ENCODE peak calls at places on chromosomes 2 and 18, in nine cellular contexts. One of them, this sample, is unnamed.

GRCh38 chr18:79737426-79737825 is 57.8 kb downstream of the CTDP1 start:
- DNase-seq in Karpas-422: no peak
- DNase-seq in A549: no peak
- DNase-seq in PC-3: no peak
- DNase-seq in endothelial cell of umbilical vein: no peak
- DNase-seq in HCT116: no peak
- DNase-seq in GM23338: no peak
- DNase-seq in PC-9: no peak
- DNase-seq in fibroblast of lung: no peak
- DNase-seq in this sample: no peak

GRCh38 chr2:43542285-43542933 is 53.4 kb downstream of the THADA start:
- DNase-seq in Karpas-422: peak
- DNase-seq in A549: peak
- DNase-seq in PC-3: peak
- DNase-seq in endothelial cell of umbilical vein: peak
- DNase-seq in HCT116: peak
- DNase-seq in GM23338: peak
- DNase-seq in PC-9: peak
- DNase-seq in fibroblast of lung: peak
- DNase-seq in this sample: peak

GRCh38 chr2:67522154-67522553 is 125.0 kb downstream of the ETAA1 start:
- DNase-seq in Karpas-422: no peak
- DNase-seq in A549: no peak
- DNase-seq in PC-3: no peak
- DNase-seq in endothelial cell of umbilical vein: no peak
- DNase-seq in HCT116: no peak
- DNase-seq in GM23338: no peak
- DNase-seq in PC-9: no peak
- DNase-seq in fibroblast of lung: no peak
- DNase-seq in this sample: no peak

GRCh38 chr18:79548621-79548985 is 131.0 kb upstream of the CTDP1 start:
- DNase-seq in Karpas-422: no peak
- DNase-seq in A549: no peak
- DNase-seq in PC-3: no peak
- DNase-seq in endothelial cell of umbilical vein: no peak
- DNase-seq in HCT116: no peak
- DNase-seq in GM23338: no peak
- DNase-seq in PC-9: no peak
- DNase-seq in fibroblast of lung: no peak
- DNase-seq in this sample: no peak

GRCh38 chr2:88656690-88657089 is 29.4 kb upstream of the EIF2AK3 start:
- DNase-seq in Karpas-422: no peak
- DNase-seq in A549: no peak
- DNase-seq in PC-3: peak
- DNase-seq in endothelial cell of umbilical vein: no peak
- DNase-seq in HCT116: no peak
- DNase-seq in GM23338: no peak
- DNase-seq in PC-9: no peak
- DNase-seq in fibroblast of lung: peak
- DNase-seq in this sample: peak

GRCh38 chr2:61943251-61943650 is 37.8 kb downstream of the COMMD1 start:
- DNase-seq in Karpas-422: no peak
- DNase-seq in A549: no peak
- DNase-seq in PC-3: peak
- DNase-seq in endothelial cell of umbilical vein: no peak
- DNase-seq in HCT116: peak
- DNase-seq in GM23338: no peak
- DNase-seq in PC-9: no peak
- DNase-seq in fibroblast of lung: no peak
- DNase-seq in this sample: no peak

GRCh38 chr2:230360028-230360427 is 33.0 kb downstream of the SP140L start:
- DNase-seq in Karpas-422: no peak
- DNase-seq in A549: no peak
- DNase-seq in PC-3: peak
- DNase-seq in endothelial cell of umbilical vein: no peak
- DNase-seq in HCT116: no peak
- DNase-seq in GM23338: no peak
- DNase-seq in PC-9: no peak
- DNase-seq in fibroblast of lung: no peak
- DNase-seq in this sample: no peak

GRCh38 chr18:13318644-13319501 is 100.3 kb downstream of the LDLRAD4 start:
- DNase-seq in Karpas-422: no peak
- DNase-seq in A549: no peak
- DNase-seq in PC-3: no peak
- DNase-seq in endothelial cell of umbilical vein: no peak
- DNase-seq in HCT116: no peak
- DNase-seq in GM23338: no peak
- DNase-seq in PC-9: no peak
- DNase-seq in fibroblast of lung: peak
- DNase-seq in this sample: no peak

GRCh38 chr2:181613241-181613640 is 43.7 kb downstream of the CERKL start:
- DNase-seq in Karpas-422: no peak
- DNase-seq in A549: no peak
- DNase-seq in PC-3: peak
- DNase-seq in endothelial cell of umbilical vein: no peak
- DNase-seq in HCT116: no peak
- DNase-seq in GM23338: peak
- DNase-seq in PC-9: no peak
- DNase-seq in fibroblast of lung: no peak
- DNase-seq in this sample: no peak

GRCh38 chr2:72057308-72057707 is 90.4 kb downstream of the CYP26B1 start:
- DNase-seq in Karpas-422: no peak
- DNase-seq in A549: no peak
- DNase-seq in PC-3: no peak
- DNase-seq in endothelial cell of umbilical vein: no peak
- DNase-seq in HCT116: no peak
- DNase-seq in GM23338: no peak
- DNase-seq in PC-9: no peak
- DNase-seq in fibroblast of lung: no peak
- DNase-seq in this sample: no peak

GRCh38 chr2:34545486-34546136 is 946.5 kb upstream of the FAM98A start:
- DNase-seq in Karpas-422: no peak
- DNase-seq in A549: no peak
- DNase-seq in PC-3: no peak
- DNase-seq in endothelial cell of umbilical vein: no peak
- DNase-seq in HCT116: no peak
- DNase-seq in GM23338: no peak
- DNase-seq in PC-9: no peak
- DNase-seq in fibroblast of lung: no peak
- DNase-seq in this sample: no peak

GRCh38 chr2:46568212-46569009 is 89.0 kb downstream of the TMEM247 start:
- DNase-seq in Karpas-422: no peak
- DNase-seq in A549: no peak
- DNase-seq in PC-3: no peak
- DNase-seq in endothelial cell of umbilical vein: no peak
- DNase-seq in HCT116: no peak
- DNase-seq in GM23338: no peak
- DNase-seq in PC-9: no peak
- DNase-seq in fibroblast of lung: no peak
- DNase-seq in this sample: peak

GRCh38 chr2:43400508-43400907 is 174.1 kb upstream of the ZFP36L2 start:
- DNase-seq in Karpas-422: no peak
- DNase-seq in A549: peak
- DNase-seq in PC-3: no peak
- DNase-seq in endothelial cell of umbilical vein: no peak
- DNase-seq in HCT116: no peak
- DNase-seq in GM23338: no peak
- DNase-seq in PC-9: no peak
- DNase-seq in fibroblast of lung: no peak
- DNase-seq in this sample: no peak

GRCh38 chr2:100018794-100019193 is 123.6 kb downstream of the AFF3 start:
- DNase-seq in Karpas-422: no peak
- DNase-seq in A549: no peak
- DNase-seq in PC-3: peak
- DNase-seq in endothelial cell of umbilical vein: no peak
- DNase-seq in HCT116: no peak
- DNase-seq in GM23338: no peak
- DNase-seq in PC-9: no peak
- DNase-seq in fibroblast of lung: peak
- DNase-seq in this sample: peak

GRCh38 chr2:68604077-68604476 is 39.3 kb upstream of the PROKR1 start:
- DNase-seq in Karpas-422: no peak
- DNase-seq in A549: no peak
- DNase-seq in PC-3: no peak
- DNase-seq in endothelial cell of umbilical vein: no peak
- DNase-seq in HCT116: no peak
- DNase-seq in GM23338: no peak
- DNase-seq in PC-9: no peak
- DNase-seq in fibroblast of lung: no peak
- DNase-seq in this sample: no peak

GRCh38 chr2:3652896-3653625 is 4.9 kb upstream of the ALLC start:
- DNase-seq in Karpas-422: no peak
- DNase-seq in A549: no peak
- DNase-seq in PC-3: no peak
- DNase-seq in endothelial cell of umbilical vein: no peak
- DNase-seq in HCT116: no peak
- DNase-seq in GM23338: no peak
- DNase-seq in PC-9: no peak
- DNase-seq in fibroblast of lung: no peak
- DNase-seq in this sample: no peak

GRCh38 chr18:3466051-3466450 is 16.1 kb downstream of the TGIF1 start:
- DNase-seq in Karpas-422: no peak
- DNase-seq in A549: peak
- DNase-seq in PC-3: peak
- DNase-seq in endothelial cell of umbilical vein: peak
- DNase-seq in HCT116: no peak
- DNase-seq in GM23338: no peak
- DNase-seq in PC-9: no peak
- DNase-seq in fibroblast of lung: peak
- DNase-seq in this sample: peak

GRCh38 chr2:154470386-154470785 is 228.1 kb upstream of the KCNJ3 start:
- DNase-seq in Karpas-422: no peak
- DNase-seq in A549: no peak
- DNase-seq in PC-3: no peak
- DNase-seq in endothelial cell of umbilical vein: no peak
- DNase-seq in HCT116: no peak
- DNase-seq in GM23338: no peak
- DNase-seq in PC-9: no peak
- DNase-seq in fibroblast of lung: no peak
- DNase-seq in this sample: no peak

GRCh38 chr18:22167471-22168151 is 1.8 kb upstream of the GATA6 start:
- DNase-seq in Karpas-422: no peak
- DNase-seq in A549: peak
- DNase-seq in PC-3: no peak
- DNase-seq in endothelial cell of umbilical vein: peak
- DNase-seq in HCT116: no peak
- DNase-seq in GM23338: peak
- DNase-seq in PC-9: no peak
- DNase-seq in fibroblast of lung: peak
- DNase-seq in this sample: no peak

DNA sequence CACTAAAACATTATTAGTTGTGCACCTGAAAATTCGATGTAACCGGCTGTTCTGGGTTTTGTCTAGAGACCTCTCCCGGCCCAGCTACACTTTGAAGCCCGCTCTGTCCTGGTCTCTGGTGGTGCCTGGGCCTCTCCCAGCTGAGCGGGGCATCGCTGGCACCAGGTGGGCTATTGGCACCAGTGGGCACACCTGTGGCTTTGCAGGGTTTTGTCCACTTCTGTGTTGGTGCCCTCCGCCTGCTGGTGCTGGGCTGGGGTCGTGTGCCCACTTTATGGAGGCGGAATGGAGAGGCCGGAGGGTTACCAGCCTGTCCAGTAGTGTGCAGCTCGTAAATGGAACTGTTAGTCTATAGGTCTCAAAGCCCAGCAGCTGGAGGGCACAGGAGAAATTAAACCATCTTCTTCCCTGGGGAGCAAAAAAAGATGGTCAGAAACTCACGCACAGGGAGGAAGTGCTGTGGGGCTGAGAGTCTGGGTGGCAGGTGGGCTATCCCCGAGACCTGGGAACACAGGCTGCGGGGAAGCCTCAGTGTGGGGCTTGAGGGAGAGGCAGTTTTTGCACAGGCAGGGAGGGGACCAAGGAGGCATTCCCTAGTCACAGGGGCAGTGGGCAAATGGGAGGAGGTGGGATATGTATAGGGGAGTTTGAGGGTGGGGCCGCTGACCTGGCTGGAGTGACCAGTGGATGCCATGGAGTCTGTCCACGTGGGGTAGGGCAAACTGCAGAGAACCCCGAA is 30.4 kb downstream of the SH3BP4 start:
- DNase-seq in Karpas-422: no peak
- DNase-seq in A549: no peak
- DNase-seq in PC-3: no peak
- DNase-seq in endothelial cell of umbilical vein: no peak
- DNase-seq in HCT116: no peak
- DNase-seq in GM23338: no peak
- DNase-seq in PC-9: no peak
- DNase-seq in fibroblast of lung: no peak
- DNase-seq in this sample: no peak
- H3K4me2 ChIP-seq in Karpas-422: no peak
- H3K4me2 ChIP-seq in A549: peak
- H3K4me2 ChIP-seq in PC-3: peak
- H3K4me2 ChIP-seq in endothelial cell of umbilical vein: peak
- H3K4me2 ChIP-seq in HCT116: peak
- H3K4me2 ChIP-seq in GM23338: peak
- H3K4me2 ChIP-seq in PC-9: peak
- H3K4me2 ChIP-seq in fibroblast of lung: peak
- H3K4me2 ChIP-seq in this sample: peak

DNA sequence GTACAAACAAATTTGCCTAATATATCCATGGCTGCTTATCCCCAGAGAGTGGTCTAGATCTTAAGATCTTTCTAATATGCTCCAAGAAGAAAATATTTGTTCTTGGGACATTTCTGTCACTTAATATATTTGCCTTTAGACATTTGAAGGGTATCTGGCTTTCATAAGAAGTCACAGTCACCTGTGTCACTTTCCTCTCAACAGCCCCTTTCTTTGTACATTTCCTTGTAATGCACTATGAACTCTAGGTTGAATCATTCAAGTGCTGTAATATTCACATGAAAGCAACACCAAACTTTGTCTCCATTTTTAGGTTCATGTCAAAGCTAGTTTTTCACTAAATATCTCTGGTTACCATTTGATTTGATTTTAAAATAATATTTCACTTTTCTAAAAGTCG is 41.4 kb upstream of the NABP1 start:
- DNase-seq in Karpas-422: no peak
- DNase-seq in A549: no peak
- DNase-seq in PC-3: no peak
- DNase-seq in endothelial cell of umbilical vein: no peak
- DNase-seq in HCT116: no peak
- DNase-seq in GM23338: no peak
- DNase-seq in PC-9: peak
- DNase-seq in fibroblast of lung: no peak
- DNase-seq in this sample: no peak
- H3K4me2 ChIP-seq in Karpas-422: no peak
- H3K4me2 ChIP-seq in A549: peak
- H3K4me2 ChIP-seq in PC-3: peak
- H3K4me2 ChIP-seq in endothelial cell of umbilical vein: no peak
- H3K4me2 ChIP-seq in HCT116: peak
- H3K4me2 ChIP-seq in GM23338: no peak
- H3K4me2 ChIP-seq in PC-9: peak
- H3K4me2 ChIP-seq in fibroblast of lung: peak
- H3K4me2 ChIP-seq in this sample: peak

GRCh38 chr2:16308816-16309215 is 356.8 kb downstream of the CYRIA start:
- DNase-seq in Karpas-422: no peak
- DNase-seq in A549: no peak
- DNase-seq in PC-3: no peak
- DNase-seq in endothelial cell of umbilical vein: no peak
- DNase-seq in HCT116: no peak
- DNase-seq in GM23338: no peak
- DNase-seq in PC-9: no peak
- DNase-seq in fibroblast of lung: no peak
- DNase-seq in this sample: no peak
- H3K4me2 ChIP-seq in Karpas-422: no peak
- H3K4me2 ChIP-seq in A549: no peak
- H3K4me2 ChIP-seq in PC-3: no peak
- H3K4me2 ChIP-seq in endothelial cell of umbilical vein: no peak
- H3K4me2 ChIP-seq in HCT116: no peak
- H3K4me2 ChIP-seq in GM23338: no peak
- H3K4me2 ChIP-seq in PC-9: no peak
- H3K4me2 ChIP-seq in fibroblast of lung: no peak
- H3K4me2 ChIP-seq in this sample: no peak

GRCh38 chr18:55515946-55516710 is 71.9 kb downstream of the TCF4 start:
- DNase-seq in Karpas-422: no peak
- DNase-seq in A549: no peak
- DNase-seq in PC-3: peak
- DNase-seq in endothelial cell of umbilical vein: peak
- DNase-seq in HCT116: no peak
- DNase-seq in GM23338: no peak
- DNase-seq in PC-9: no peak
- DNase-seq in fibroblast of lung: peak
- DNase-seq in this sample: peak
- H3K4me2 ChIP-seq in Karpas-422: no peak
- H3K4me2 ChIP-seq in A549: no peak
- H3K4me2 ChIP-seq in PC-3: no peak
- H3K4me2 ChIP-seq in endothelial cell of umbilical vein: no peak
- H3K4me2 ChIP-seq in HCT116: no peak
- H3K4me2 ChIP-seq in GM23338: no peak
- H3K4me2 ChIP-seq in PC-9: no peak
- H3K4me2 ChIP-seq in fibroblast of lung: no peak
- H3K4me2 ChIP-seq in this sample: peak